ENCODE peak calls at places on chromosomes 5 and 9, in seven cellular contexts. D, C, J, M, K, V and L are unnamed samples.

GRCh38 chr9:16680965-16681658 is 189.4 kb downstream of the BNC2 start:
- DNase-seq in D (peak; percentile 61), C (no peak), J (peak; percentile 94), M (no peak), K (no peak), V (peak; percentile 37), L (no peak)

GRCh38 chr5:5387192-5387591 is 35.3 kb upstream of the ICE1 start:
- DNase-seq in D (no peak), C (no peak), J (no peak), M (no peak), K (no peak), V (no peak), L (peak; percentile 87)

GRCh38 chr9:35844628-35845301 is 15.7 kb downstream of the TMEM8B start:
- DNase-seq in D (peak; percentile 89), C (no peak), J (peak; percentile 96), M (peak; percentile 59), K (peak; percentile 40), V (peak; percentile 95), L (peak; percentile 12)

GRCh38 chr9:112224401-112225289 is 49.5 kb upstream of the SUSD1 start:
- DNase-seq in D (peak; percentile 51), C (no peak), J (peak; percentile 82), M (no peak), K (no peak), V (peak; percentile 81), L (no peak)

GRCh38 chr5:142922223-142922952 is 152.2 kb downstream of the ARHGAP26 start:
- DNase-seq in D (peak; percentile 65), C (no peak), J (peak; percentile 70), M (no peak), K (no peak), V (peak; percentile 72), L (no peak)

GRCh38 chr5:172173771-172174170 is 14.3 kb downstream of the STK10 start:
- DNase-seq in D (peak; percentile 91), C (peak; percentile 46), J (peak; percentile 78), M (no peak), K (no peak), V (peak; percentile 90), L (no peak)

GRCh38 chr5:142719836-142720330 is 34.0 kb upstream of the FGF1 start:
- DNase-seq in D (no peak), C (no peak), J (no peak), M (no peak), K (no peak), V (no peak), L (no peak)

GRCh38 chr9:104923740-104924139 is 4.2 kb downstream of the ABCA1 start:
- DNase-seq in D (no peak), C (no peak), J (no peak), M (no peak), K (no peak), V (no peak), L (no peak)

GRCh38 chr5:173535976-173536639 is 80.3 kb downstream of the BOD1 start:
- DNase-seq in D (no peak), C (no peak), J (no peak), M (no peak), K (no peak), V (peak; percentile 44), L (no peak)

GRCh38 chr9:111037744-111038335 is 430 bp downstream of the LPAR1 start:
- DNase-seq in D (peak; percentile 35), C (no peak), J (peak; percentile 30), M (no peak), K (no peak), V (peak; percentile 28), L (no peak)

GRCh38 chr9:126122901-126123616 is 203.6 kb upstream of the MVB12B start:
- DNase-seq in D (no peak), C (no peak), J (no peak), M (no peak), K (no peak), V (no peak), L (no peak)
- H3K4me3 ChIP-seq in D (no peak overlapping the region), C (no peak overlapping the region), J (no peak overlapping the region), M (no peak overlapping the region), K (no peak overlapping the region), V (no peak overlapping the region), L (no peak overlapping the region)

GRCh38 chr9:108468364-108468763 is 387.4 kb downstream of the ACTL7B start:
- DNase-seq in D (no peak), C (no peak), J (peak; percentile 59), M (no peak), K (no peak), V (peak; percentile 61), L (no peak)
- H3K4me3 ChIP-seq in D (no peak overlapping the region), C (no peak overlapping the region), J (no peak overlapping the region), M (no peak overlapping the region), K (no peak overlapping the region), V (no peak overlapping the region), L (no peak overlapping the region)

GRCh38 chr9:13606576-13606975 is 327.1 kb upstream of the MPDZ start:
- DNase-seq in D (no peak), C (no peak), J (no peak), M (no peak), K (no peak), V (no peak), L (no peak)
- H3K4me3 ChIP-seq in D (no peak overlapping the region), C (no peak overlapping the region), J (no peak overlapping the region), M (no peak overlapping the region), K (no peak overlapping the region), V (no peak overlapping the region), L (no peak overlapping the region)

GRCh38 chr9:136404801-136405136 is 4.8 kb upstream of the SNAPC4 start:
- DNase-seq in D (no peak), C (no peak), J (no peak), M (no peak), K (no peak), V (no peak), L (no peak)

GRCh38 chr9:136402067-136402466 is 2.1 kb upstream of the SNAPC4 start:
- DNase-seq in D (no peak), C (no peak), J (no peak), M (no peak), K (no peak), V (no peak), L (no peak)

GRCh38 chr9:136405481-136405880 is 4.9 kb downstream of the ENTR1 start:
- DNase-seq in D (no peak), C (no peak), J (no peak), M (no peak), K (no peak), V (no peak), L (no peak)

GRCh38 chr9:136403538-136403914 is 3.6 kb upstream of the SNAPC4 start:
- DNase-seq in D (no peak), C (peak; percentile 45), J (no peak), M (no peak), K (no peak), V (no peak), L (no peak)

DNA sequence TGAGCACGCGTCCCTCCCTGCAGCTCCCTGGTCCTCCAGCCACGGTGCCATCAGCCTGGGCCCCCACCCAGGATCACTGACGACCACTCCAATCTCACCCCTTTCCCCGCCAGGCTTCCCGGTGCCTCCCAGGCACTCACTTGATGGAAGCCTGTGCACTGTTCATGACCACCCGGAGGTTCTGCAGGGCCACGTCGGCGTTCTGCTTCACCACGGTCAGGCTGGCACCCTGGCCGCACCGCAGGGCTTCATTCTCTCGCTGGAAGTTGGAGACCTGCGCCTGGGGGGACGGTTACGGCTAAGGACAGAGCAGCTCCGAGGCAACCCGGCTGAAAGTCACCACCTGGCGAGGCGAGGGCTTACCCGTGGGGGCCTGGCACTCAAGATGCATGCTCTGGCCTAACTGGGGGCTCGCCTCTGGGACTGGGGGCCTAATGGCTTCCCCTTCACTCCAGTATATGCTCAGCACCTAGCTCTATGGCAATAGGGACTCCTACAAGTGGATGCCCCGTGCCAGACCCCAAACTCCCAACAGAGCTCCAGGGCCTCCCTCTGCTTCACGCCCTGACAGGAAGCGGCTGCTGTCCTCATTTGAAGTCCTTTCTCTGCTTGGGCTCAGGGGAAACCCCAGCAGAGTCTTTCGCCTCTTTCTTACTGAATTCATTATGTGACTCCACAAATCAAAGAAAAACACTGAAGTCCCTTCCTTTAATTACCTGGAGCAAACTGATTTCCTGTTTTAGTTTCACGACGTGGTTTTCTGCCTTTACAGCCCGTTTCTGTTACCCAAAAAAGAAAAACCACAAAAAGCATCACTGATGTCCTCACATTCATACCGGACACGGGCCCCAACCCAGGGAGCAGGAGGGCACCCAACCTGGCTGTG is 4.2 kb upstream of the SNAPC4 start:
- DNase-seq in D (no peak), C (no peak), J (no peak), M (no peak), K (no peak), V (no peak), L (no peak)
- H3K4me3 ChIP-seq in D (no peak overlapping the region), C (peak overlapping the region; percentile 33), J (no peak overlapping the region), M (no peak overlapping the region), K (no peak overlapping the region), V (no peak overlapping the region), L (no peak overlapping the region)

GRCh38 chr5:36943584-36943983 is 67.0 kb downstream of the NIPBL start:
- DNase-seq in D (no peak), C (no peak), J (no peak), M (no peak), K (no peak), V (no peak), L (no peak)
- H3K4me3 ChIP-seq in D (no peak overlapping the region), C (no peak overlapping the region), J (no peak overlapping the region), M (no peak overlapping the region), K (no peak overlapping the region), V (no peak overlapping the region), L (no peak overlapping the region)